ENCODE peak calls at places on chromosome 15, in nine cellular contexts. C is WERI-Rb-1; T is upper lobe of right lung; E is IMR-90; N is naive thymus-derived CD4-positive, alpha-beta T cell; W is ovary; B is Peyer's patch; M is right atrium auricular region; J is CD8-positive, alpha-beta T cell. X is an unnamed sample.

GRCh38 chr15:31390777-31391486 is 64.3 kb downstream of the KLF13 start:
- DNase-seq in C (no peak), T (no peak), E (no peak), N (no peak), W (peak; percentile 48), B (peak; percentile 47), M (peak; percentile 56), J (no peak), X (no peak)

GRCh38 chr15:101664303-101664913 is 12.2 kb upstream of the TM2D3 start:
- DNase-seq in C (peak; percentile 40), T (no peak), E (no peak), N (no peak), W (no peak), B (no peak), M (no peak), J (no peak), X (no peak)

GRCh38 chr15:61243984-61244593 is 15.0 kb upstream of the RORA start:
- DNase-seq in C (no peak), T (no peak), E (no peak), N (no peak), W (no peak), B (no peak), M (no peak), J (no peak), X (no peak)

GRCh38 chr15:99909914-99910313 is 176.7 kb upstream of the LYSMD4 start:
- DNase-seq in C (peak; percentile 40), T (no peak), E (no peak), N (no peak), W (no peak), B (no peak), M (no peak), J (no peak), X (no peak)

GRCh38 chr15:33358303-33358702 is 47.5 kb downstream of the RYR3 start:
- DNase-seq in C (no peak), T (no peak), E (no peak), N (no peak), W (no peak), B (no peak), M (no peak), J (no peak), X (no peak)

GRCh38 chr15:66800584-66801235 is 98.7 kb downstream of the SMAD6 start:
- DNase-seq in C (no peak), T (no peak), E (no peak), N (no peak), W (no peak), B (no peak), M (no peak), J (no peak), X (no peak)

GRCh38 chr15:55108448-55108847 is 88.3 kb downstream of the RSL24D1 start:
- DNase-seq in C (no peak), T (no peak), E (no peak), N (no peak), W (no peak), B (no peak), M (no peak), J (no peak), X (no peak)

GRCh38 chr15:100968043-100968966 is 49.1 kb downstream of the LRRK1 start:
- DNase-seq in C (no peak), T (no peak), E (peak; percentile 81), N (no peak), W (no peak), B (no peak), M (no peak), J (no peak), X (no peak)

GRCh38 chr15:79434361-79434760 is 2.2 kb downstream of the MINAR1 start:
- DNase-seq in C (no peak), T (no peak), E (no peak), N (no peak), W (no peak), B (no peak), M (no peak), J (no peak), X (no peak)

GRCh38 chr15:59042041-59042440 is 54.6 kb downstream of the RNF111 start:
- DNase-seq in C (no peak), T (no peak), E (no peak), N (no peak), W (no peak), B (no peak), M (no peak), J (no peak), X (no peak)

GRCh38 chr15:59035157-59035556 is 47.7 kb downstream of the RNF111 start:
- DNase-seq in C (no peak), T (no peak), E (no peak), N (no peak), W (no peak), B (no peak), M (no peak), J (no peak), X (no peak)

GRCh38 chr15:59039225-59039624 is 51.8 kb downstream of the RNF111 start:
- DNase-seq in C (no peak), T (no peak), E (no peak), N (no peak), W (no peak), B (no peak), M (no peak), J (no peak), X (peak; percentile 15)
- H3K36me3 ChIP-seq in C (peaks cover 48% of the 10 kb centered on the region), T (peaks cover 5% of the 10 kb centered on the region), E (peaks cover 12% of the 10 kb centered on the region), N (no peaks in the 10 kb centered on the region), W (no peaks in the 10 kb centered on the region), B (peaks cover 3% of the 10 kb centered on the region), M (no peaks in the 10 kb centered on the region), J (no peaks in the 10 kb centered on the region), X (peaks cover 2% of the 10 kb centered on the region)

GRCh38 chr15:89175617-89176191 is 45.7 kb downstream of the RLBP1 start:
- DNase-seq in C (no peak), T (no peak), E (no peak), N (no peak), W (no peak), B (no peak), M (peak; percentile 54), J (no peak), X (no peak)

GRCh38 chr15:89179966-89180875 is 41.2 kb downstream of the RLBP1 start:
- DNase-seq in C (no peak), T (no peak), E (peak; percentile 32), N (no peak), W (no peak), B (no peak), M (no peak), J (no peak), X (peak; percentile 39)

GRCh38 chr15:89177116-89177515 is 44.3 kb downstream of the RLBP1 start:
- DNase-seq in C (no peak), T (no peak), E (no peak), N (no peak), W (no peak), B (no peak), M (peak; percentile 53), J (no peak), X (no peak)

GRCh38 chr15:89178307-89178977 is 42.9 kb downstream of the RLBP1 start:
- DNase-seq in C (no peak), T (no peak), E (no peak), N (no peak), W (no peak), B (no peak), M (peak; percentile 46), J (no peak), X (no peak)

DNA sequence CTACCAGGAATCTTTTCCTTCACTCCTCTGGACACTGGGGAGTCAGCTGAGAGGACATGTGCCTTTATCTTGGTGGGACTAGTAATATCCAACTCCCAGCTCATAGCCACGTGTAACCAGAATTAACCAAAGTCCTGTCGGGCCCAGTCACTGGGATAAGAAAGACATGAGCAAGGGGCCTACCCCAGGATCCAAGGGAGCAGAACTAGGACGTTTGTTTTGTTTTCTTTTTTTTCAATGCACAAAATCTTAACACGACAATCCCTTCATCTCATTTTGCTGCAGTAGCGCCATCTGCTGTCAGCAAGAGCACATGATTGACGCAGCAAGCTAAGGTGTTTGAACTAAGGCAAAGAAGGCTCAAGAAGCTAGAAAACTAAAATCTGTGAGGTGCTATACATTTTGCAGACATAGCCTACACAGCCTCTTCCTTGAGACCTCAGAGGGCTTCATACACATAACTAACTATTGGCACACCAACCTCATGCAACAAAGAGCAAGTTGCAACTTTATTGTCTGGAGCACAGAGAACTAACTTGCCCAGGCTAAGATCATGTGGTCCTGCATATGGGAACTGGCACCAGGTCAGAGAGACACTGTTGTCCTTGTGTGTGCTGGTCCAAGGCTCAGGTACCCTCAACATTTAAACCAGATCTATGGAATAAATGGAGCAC is 43.6 kb downstream of the RLBP1 start:
- DNase-seq in C (peak; percentile 60), T (no peak), E (peak; percentile 83), N (peak; percentile 58), W (peak; percentile 71), B (no peak), M (peak; percentile 63), J (peak; percentile 29), X (no peak)
- H3K36me3 ChIP-seq in C (peaks cover 4% of the 10 kb centered on the region), T (peaks cover 70% of the 10 kb centered on the region), E (peaks cover 20% of the 10 kb centered on the region), N (peaks cover 45% of the 10 kb centered on the region), W (no peaks in the 10 kb centered on the region), B (peaks cover 59% of the 10 kb centered on the region), M (peaks cover 59% of the 10 kb centered on the region), J (peaks cover 15% of the 10 kb centered on the region), X (no peaks in the 10 kb centered on the region)

GRCh38 chr15:90620379-90621134 is 90.8 kb downstream of the CRTC3 start:
- DNase-seq in C (no peak), T (no peak), E (no peak), N (no peak), W (no peak), B (no peak), M (no peak), J (no peak), X (peak; percentile 52)

GRCh38 chr15:90629217-90629616 is 87.9 kb upstream of the BLM start:
- DNase-seq in C (no peak), T (peak; percentile 16), E (no peak), N (no peak), W (no peak), B (no peak), M (no peak), J (no peak), X (no peak)

GRCh38 chr15:90624278-90624930 is 92.7 kb upstream of the BLM start:
- DNase-seq in C (no peak), T (no peak), E (no peak), N (no peak), W (no peak), B (no peak), M (no peak), J (no peak), X (no peak)

GRCh38 chr15:90623854-90624253 is 93.3 kb upstream of the BLM start:
- DNase-seq in C (no peak), T (no peak), E (no peak), N (no peak), W (no peak), B (no peak), M (no peak), J (no peak), X (no peak)

GRCh38 chr15:90625037-90625436 is 92.1 kb upstream of the BLM start:
- DNase-seq in C (no peak), T (no peak), E (no peak), N (no peak), W (no peak), B (no peak), M (no peak), J (no peak), X (no peak)
- H3K36me3 ChIP-seq in C (peaks cover 15% of the 10 kb centered on the region), T (peaks cover 87% of the 10 kb centered on the region), E (peaks cover 65% of the 10 kb centered on the region), N (peaks cover 67% of the 10 kb centered on the region), W (no peaks in the 10 kb centered on the region), B (peaks cover 61% of the 10 kb centered on the region), M (peaks cover 78% of the 10 kb centered on the region), J (peaks cover 42% of the 10 kb centered on the region), X (peaks cover 17% of the 10 kb centered on the region)

DNA sequence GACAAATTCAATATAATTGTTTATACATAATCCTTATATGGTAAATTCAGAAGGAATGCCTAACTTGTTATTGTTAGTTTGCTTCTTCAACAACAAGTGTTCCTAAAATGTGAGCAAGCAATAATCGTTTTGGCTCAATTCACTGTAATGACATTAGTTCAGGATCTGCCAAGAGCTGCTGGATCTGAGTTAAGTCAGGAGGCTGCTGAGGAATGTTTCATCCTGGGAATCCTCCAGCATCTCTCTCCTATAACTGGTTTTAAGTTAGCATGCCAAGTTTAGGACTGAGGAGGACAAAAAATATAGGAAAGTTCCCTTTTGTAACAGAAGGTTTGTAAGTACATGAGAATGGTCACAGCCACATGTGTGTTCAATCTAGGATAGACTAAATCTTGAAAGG is 4.9 kb upstream of the GTF2A2 start:
- DNase-seq in C (no peak), T (no peak), E (peak; percentile 59), N (no peak), W (no peak), B (no peak), M (no peak), J (no peak), X (no peak)
- H3K36me3 ChIP-seq in C (peaks cover 20% of the 10 kb centered on the region), T (peaks cover 66% of the 10 kb centered on the region), E (peaks cover 13% of the 10 kb centered on the region), N (peaks cover 28% of the 10 kb centered on the region), W (no peaks in the 10 kb centered on the region), B (peaks cover 57% of the 10 kb centered on the region), M (peaks cover 39% of the 10 kb centered on the region), J (peaks cover 17% of the 10 kb centered on the region), X (peaks cover 6% of the 10 kb centered on the region)